ENCODE peak calls at places on chromosomes 3 and 15, in five cellular contexts. N is ovary; D is CD8-positive, alpha-beta T cell; F is tibial artery; J is aorta. G is an unnamed sample.
A peak's percentile ranks its signal among the peaks of the same experiment; 100 is the strongest.

GRCh38 chr3:131453536-131453935 is 49.2 kb downstream of the MRPL3 start:
- DNase-seq in N (no peak), D (no peak), F (no peak), J (no peak), G (no peak)

GRCh38 chr15:74050835-74051234 is 31.5 kb downstream of the GOLGA6A start:
- DNase-seq in N (no peak), D (no peak), F (no peak), J (peak; percentile 46), G (no peak)

GRCh38 chr3:129521702-129522101 is 6.7 kb upstream of the RHO start:
- DNase-seq in N (no peak), D (no peak), F (no peak), J (no peak), G (no peak)

GRCh38 chr3:31841515-31841914 is 139.5 kb downstream of the OSBPL10 start:
- DNase-seq in N (no peak), D (no peak), F (no peak), J (no peak), G (no peak)

GRCh38 chr3:195209083-195209835 is 61.7 kb downstream of the XXYLT1 start:
- DNase-seq in N (peak; percentile 52), D (no peak), F (no peak), J (peak; percentile 44), G (peak; percentile 35)

GRCh38 chr3:153171918-153172317 is 9.9 kb downstream of the RAP2B start:
- DNase-seq in N (no peak), D (no peak), F (no peak), J (no peak), G (no peak)

GRCh38 chr15:78866824-78867223 is 5.9 kb upstream of the MORF4L1 start:
- DNase-seq in N (no peak), D (no peak), F (no peak), J (no peak), G (no peak)

GRCh38 chr3:13372126-13372525 is 48.0 kb downstream of the NUP210 start:
- DNase-seq in N (no peak), D (no peak), F (no peak), J (no peak), G (no peak)

GRCh38 chr3:144106970-144107369 is 135.3 kb downstream of the DIPK2A start:
- DNase-seq in N (no peak), D (no peak), F (no peak), J (no peak), G (no peak)

GRCh38 chr3:154022603-154023002 is 98.6 kb upstream of the ARHGEF26 start:
- DNase-seq in N (no peak), D (no peak), F (no peak), J (no peak), G (no peak)

GRCh38 chr3:46930945-46931403 is 45.6 kb downstream of the CCDC12 start:
- DNase-seq in N (peak; percentile 21), D (no peak), F (peak; percentile 12), J (no peak), G (no peak)

GRCh38 chr3:196989721-196990262 is 21.2 kb upstream of the PIGZ start:
- DNase-seq in N (peak; percentile 29), D (no peak), F (no peak), J (no peak), G (no peak)

GRCh38 chr3:153221748-153222162 is 59.7 kb downstream of the RAP2B start:
- DNase-seq in N (peak; percentile 34), D (peak; percentile 90), F (peak; percentile 68), J (peak; percentile 87), G (peak; percentile 74)

GRCh38 chr15:75410196-75410595 is 41.3 kb downstream of the SIN3A start:
- DNase-seq in N (no peak), D (no peak), F (no peak), J (no peak), G (no peak)

GRCh38 chr15:81492303-81492702 is 118.3 kb upstream of the TMC3 start:
- DNase-seq in N (no peak), D (no peak), F (no peak), J (no peak), G (peak; percentile 50)

GRCh38 chr15:25725758-25726157 is 137.4 kb downstream of the ATP10A start:
- DNase-seq in N (no peak), D (no peak), F (no peak), J (peak; percentile 29), G (no peak)

GRCh38 chr15:72927451-72927850 is 124.8 kb upstream of the NEO1 start:
- DNase-seq in N (no peak), D (no peak), F (no peak), J (no peak), G (no peak)

GRCh38 chr15:31345606-31346366 is 19.2 kb downstream of the KLF13 start:
- DNase-seq in N (no peak), D (no peak), F (no peak), J (no peak), G (peak; percentile 54)

GRCh38 chr3:101170047-101170771 is 150.2 kb downstream of the IMPG2 start:
- DNase-seq in N (no peak), D (no peak), F (no peak), J (no peak), G (no peak)

GRCh38 chr3:100088735-100089368 is 25.4 kb downstream of the FILIP1L start:
- DNase-seq in N (no peak), D (no peak), F (no peak), J (no peak), G (no peak)

GRCh38 chr15:31391687-31392671 is 65.3 kb downstream of the KLF13 start:
- DNase-seq in N (peak; percentile 91), D (peak; percentile 81), F (peak; percentile 93), J (peak; percentile 94), G (peak; percentile 84)

GRCh38 chr3:193605876-193606275 is 12.9 kb downstream of the OPA1 start:
- DNase-seq in N (no peak), D (peak; percentile 38), F (peak; percentile 39), J (no peak), G (no peak)

GRCh38 chr3:44031387-44032380 is 210.0 kb upstream of the TOPAZ1 start:
- DNase-seq in N (no peak), D (no peak), F (no peak), J (no peak), G (no peak)

GRCh38 chr3:146818301-146818700 is 213.2 kb upstream of the PLSCR5 start:
- DNase-seq in N (no peak), D (no peak), F (no peak), J (no peak), G (no peak)

GRCh38 chr15:38576261-38576660 is 11.6 kb upstream of the RASGRP1 start:
- DNase-seq in N (no peak), D (no peak), F (no peak), J (no peak), G (no peak)

GRCh38 chr3:154294016-154294415 is 30.3 kb downstream of the DHX36 start:
- DNase-seq in N (no peak), D (no peak), F (no peak), J (no peak), G (no peak)

GRCh38 chr15:91099616-91100560 is at the start of gene SV2B:
- DNase-seq in N (no peak), D (peak; percentile 29), F (peak; percentile 29), J (no peak), G (peak; percentile 27)

GRCh38 chr3:196207833-196208607 is 3.2 kb downstream of the ZDHHC19 start:
- DNase-seq in N (peak; percentile 84), D (peak; percentile 75), F (no peak), J (peak; percentile 68), G (peak; percentile 84)

GRCh38 chr3:157460253-157460652 is 23.6 kb downstream of the PTX3 start:
- DNase-seq in N (no peak), D (no peak), F (no peak), J (no peak), G (no peak)

GRCh38 chr3:78143000-78143399 is 1103.1 kb downstream of the ROBO2 start:
- DNase-seq in N (no peak), D (no peak), F (no peak), J (no peak), G (no peak)

GRCh38 chr3:127490271-127491023 is 100.1 kb downstream of the TPRA1 start:
- DNase-seq in N (peak; percentile 20), D (no peak), F (no peak), J (no peak), G (no peak)
- H3K4me1 ChIP-seq in N (no peaks in the 10 kb centered on the region), D (no peaks in the 10 kb centered on the region), F (no peaks in the 10 kb centered on the region), J (no peaks in the 10 kb centered on the region), G (no peaks in the 10 kb centered on the region)

GRCh38 chr15:63043391-63044076 is 987 bp downstream of the TPM1 start:
- DNase-seq in N (peak; percentile 63), D (no peak), F (no peak), J (peak; percentile 57), G (peak; percentile 72)

GRCh38 chr15:63044077-63044644 is 1.6 kb downstream of the TPM1 start:
- DNase-seq in N (no peak), D (no peak), F (no peak), J (no peak), G (no peak)

GRCh38 chr15:63045438-63046278 is 3.1 kb downstream of the TPM1 start:
- DNase-seq in N (no peak), D (no peak), F (no peak), J (no peak), G (no peak)

GRCh38 chr15:63042879-63043340 is 363 bp downstream of the TPM1 start:
- DNase-seq in N (no peak), D (no peak), F (no peak), J (no peak), G (no peak)

GRCh38 chr15:63044645-63045437 is 2.3 kb downstream of the TPM1 start:
- DNase-seq in N (no peak), D (no peak), F (no peak), J (no peak), G (peak; percentile 72)
- H3K4me1 ChIP-seq in N (peaks cover under 1% of the 10 kb centered on the region), D (peaks cover 24% of the 10 kb centered on the region), F (peaks cover 20% of the 10 kb centered on the region), J (no peaks in the 10 kb centered on the region), G (peaks cover 2% of the 10 kb centered on the region)

GRCh38 chr3:4985330-4986174 is 6.3 kb downstream of the BHLHE40 start:
- DNase-seq in N (no peak), D (no peak), F (no peak), J (no peak), G (no peak)
- H3K4me1 ChIP-seq in N (peaks cover 7% of the 10 kb centered on the region), D (peaks cover 55% of the 10 kb centered on the region), F (peaks cover 46% of the 10 kb centered on the region), J (no peaks in the 10 kb centered on the region), G (peaks cover 7% of the 10 kb centered on the region)

GRCh38 chr15:62994439-62994838 is 48.1 kb upstream of the TPM1 start:
- DNase-seq in N (no peak), D (no peak), F (no peak), J (no peak), G (no peak)
- H3K4me1 ChIP-seq in N (no peaks in the 10 kb centered on the region), D (no peaks in the 10 kb centered on the region), F (peaks cover 14% of the 10 kb centered on the region), J (no peaks in the 10 kb centered on the region), G (peaks cover 2% of the 10 kb centered on the region)

DNA sequence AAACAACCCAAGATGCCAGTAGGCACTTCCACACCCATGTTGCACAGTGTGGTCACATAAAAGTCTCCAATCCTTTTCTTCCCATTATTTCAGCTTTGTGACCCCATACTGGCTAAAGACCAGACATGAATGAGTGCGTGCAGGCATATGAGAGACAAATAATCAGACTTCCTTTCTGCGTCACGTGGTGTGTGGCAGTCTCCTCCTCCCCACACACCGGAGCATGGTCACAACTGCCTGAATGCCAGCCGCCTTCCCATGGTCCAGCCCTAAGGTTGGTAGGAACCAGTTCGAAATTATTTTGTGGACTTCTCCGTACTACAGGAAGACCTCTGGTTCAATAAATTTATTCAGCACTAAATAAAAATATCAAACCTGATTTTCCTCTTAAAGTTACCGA is 65.5 kb downstream of the VGLL4 start:
- DNase-seq in N (no peak), D (no peak), F (no peak), J (no peak), G (no peak)
- H3K4me1 ChIP-seq in N (peaks cover 23% of the 10 kb centered on the region), D (peaks cover 18% of the 10 kb centered on the region), F (peaks cover 26% of the 10 kb centered on the region), J (peaks cover 3% of the 10 kb centered on the region), G (peaks cover 19% of the 10 kb centered on the region)

G was measured in right cardiac atrium.